ENCODE peak calls at places on chromosomes 6 and 20, in ten cellular contexts. A is CD8-positive, alpha-beta memory T cell; K is tibial artery; U is transverse colon; Y is IMR-90; G is effector memory CD4-positive, alpha-beta T cell; S is CD8-positive, alpha-beta T cell; X is AG04450; O is neural progenitor cell; N is HCT116. C is an unnamed sample. For H3K27me3, the result is how much of the 10 kb centered on the place peaks cover.

GRCh38 chr20:56160956-56161355 is 87.6 kb upstream of the MC3R start:
- DNase-seq in O (no peak), G (no peak), N (no peak), U (no peak), K (no peak), X (no peak), A (no peak), S (no peak), Y (no peak), C (no peak)

GRCh38 chr20:47263502-47264084 is 92.9 kb downstream of the ZMYND8 start:
- DNase-seq in N (no peak), X (no peak), Y (no peak), G (no peak), S (no peak), A (no peak), K (no peak), O (no peak), U (no peak), C (peak)

GRCh38 chr6:149081281-149081680 is 236.2 kb upstream of the TAB2 start:
- DNase-seq in Y (no peak), N (no peak), A (no peak), S (no peak), U (no peak), K (no peak), G (no peak), O (no peak), X (no peak), C (no peak)

GRCh38 chr6:126051739-126052138 is 65.4 kb downstream of the TRMT11 start:
- DNase-seq in X (no peak), S (no peak), Y (no peak), A (no peak), O (no peak), G (no peak), U (no peak), N (no peak), K (no peak), C (no peak)

GRCh38 chr6:32855467-32856174 is 1.6 kb downstream of the PSMB9 start:
- DNase-seq in S (no peak), Y (no peak), N (no peak), A (no peak), K (no peak), G (no peak), O (no peak), X (no peak), U (no peak), C (no peak)

GRCh38 chr6:25232478-25232877 is 46.7 kb upstream of the CARMIL1 start:
- DNase-seq in A (no peak), G (no peak), S (no peak), O (no peak), X (no peak), K (no peak), N (no peak), Y (no peak), U (no peak), C (peak)

GRCh38 chr6:2764610-2765165 is 505 bp upstream of the WRNIP1 start:
- DNase-seq in S (peak), G (peak), A (peak), K (no peak), N (no peak), Y (peak), O (peak), X (no peak), U (peak), C (peak)

GRCh38 chr6:127904160-127904559 is 3.3 kb upstream of the THEMIS start:
- DNase-seq in O (peak), S (no peak), N (no peak), G (no peak), U (no peak), Y (no peak), A (no peak), K (no peak), X (no peak), C (no peak)

GRCh38 chr6:168411793-168412192 is 29.2 kb upstream of the SMOC2 start:
- DNase-seq in K (no peak), O (no peak), X (no peak), N (no peak), Y (no peak), G (no peak), S (no peak), U (no peak), A (no peak), C (no peak)

GRCh38 chr6:163406320-163406719 is 8.2 kb upstream of the QKI start:
- DNase-seq in N (no peak), S (no peak), A (no peak), G (no peak), X (no peak), U (no peak), K (no peak), Y (no peak), O (no peak), C (no peak)

GRCh38 chr20:44342240-44342639 is 5.4 kb downstream of the R3HDML start:
- DNase-seq in X (no peak), Y (peak), O (no peak), N (no peak), U (no peak), G (no peak), S (no peak), K (no peak), A (no peak), C (no peak)

GRCh38 chr6:159490298-159490937 is 202.6 kb downstream of the SOD2 start:
- DNase-seq in X (no peak), N (no peak), A (no peak), U (peak), Y (no peak), G (no peak), K (no peak), O (no peak), S (no peak), C (no peak)

GRCh38 chr20:23857954-23858565 is 21.5 kb downstream of the CST5 start:
- DNase-seq in S (no peak), Y (no peak), G (no peak), A (no peak), K (no peak), U (no peak), O (peak), X (no peak), N (no peak), C (no peak)
- H3K27ac ChIP-seq in S (no peak), Y (no peak), G (no peak), A (no peak), K (no peak), U (no peak), O (no peak), X (no peak), N (no peak), C (no peak)

GRCh38 chr6:119873107-119873506 is 523.5 kb upstream of the MAN1A1 start:
- DNase-seq in G (no peak), S (no peak), U (no peak), Y (no peak), A (no peak), N (no peak), X (no peak), O (no peak), K (no peak), C (no peak)
- H3K27me3 ChIP-seq in G (under half), S (under half), U (under half), Y (under half), A (under half), N (under half), X (under half), O (under half), K (under half), C (under half)

GRCh38 chr20:2871111-2871465 is 2.2 kb upstream of the PTPRA start:
- DNase-seq in G (no peak), O (no peak), A (no peak), Y (peak), U (no peak), X (no peak), N (no peak), K (no peak), S (no peak), C (no peak)
- H3K27ac ChIP-seq in G (no peak), O (no peak), A (peak), Y (no peak), U (no peak), X (peak), N (peak), K (no peak), S (no peak), C (no peak)

GRCh38 chr20:37436527-37436926 is 84.5 kb upstream of the NNAT start:
- DNase-seq in X (no peak), A (no peak), O (no peak), S (no peak), N (no peak), U (no peak), G (no peak), K (no peak), Y (no peak), C (no peak)

GRCh38 chr20:37435607-37436006 is 85.4 kb upstream of the NNAT start:
- DNase-seq in N (no peak), K (no peak), G (no peak), X (no peak), O (no peak), S (no peak), A (no peak), U (no peak), Y (no peak), C (no peak)

GRCh38 chr20:37439223-37439933 is 81.7 kb upstream of the NNAT start:
- DNase-seq in N (no peak), X (no peak), S (no peak), U (no peak), Y (no peak), O (no peak), K (no peak), G (no peak), A (no peak), C (no peak)

GRCh38 chr20:37438464-37439222 is 82.4 kb upstream of the NNAT start:
- DNase-seq in G (no peak), Y (no peak), U (no peak), K (no peak), O (no peak), A (no peak), N (no peak), S (no peak), X (no peak), C (no peak)

DNA sequence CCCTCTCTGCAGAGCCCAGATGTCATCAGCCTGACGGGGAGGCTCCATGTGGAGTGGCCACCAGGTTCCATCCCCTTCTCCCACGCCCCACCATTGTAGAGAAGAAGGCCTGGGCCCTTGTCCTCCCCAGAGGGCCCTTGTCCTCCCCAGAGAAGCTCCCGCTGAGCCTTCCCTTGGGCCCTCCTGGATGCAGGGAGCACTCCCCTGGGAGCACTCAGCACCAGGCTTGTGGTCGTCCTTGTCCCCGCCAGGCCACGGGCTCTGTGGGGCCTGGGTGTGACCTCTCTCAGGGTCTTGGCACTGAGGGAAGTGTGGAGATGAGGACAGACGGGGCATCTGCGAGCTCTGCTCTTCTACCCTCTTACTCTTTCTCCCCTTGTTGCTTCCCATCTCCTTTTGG is 83.4 kb upstream of the NNAT start:
- DNase-seq in S (no peak), X (no peak), U (no peak), G (no peak), N (no peak), A (no peak), K (no peak), Y (no peak), O (no peak), C (no peak)
- H3K27me3 ChIP-seq in S (under half), X (under half), U (under half), G (under half), N (under half), A (under half), K (under half), Y (half or more), O (under half), C (under half)

GRCh38 chr6:139846538-139847321 is 472.3 kb upstream of the CITED2 start:
- DNase-seq in N (no peak), K (no peak), X (no peak), Y (no peak), U (peak), G (no peak), S (no peak), A (no peak), O (peak), C (no peak)
- H3K27ac ChIP-seq in N (no peak), K (no peak), X (no peak), Y (no peak), U (peak), G (no peak), S (no peak), A (no peak), O (no peak), C (no peak)

DNA sequence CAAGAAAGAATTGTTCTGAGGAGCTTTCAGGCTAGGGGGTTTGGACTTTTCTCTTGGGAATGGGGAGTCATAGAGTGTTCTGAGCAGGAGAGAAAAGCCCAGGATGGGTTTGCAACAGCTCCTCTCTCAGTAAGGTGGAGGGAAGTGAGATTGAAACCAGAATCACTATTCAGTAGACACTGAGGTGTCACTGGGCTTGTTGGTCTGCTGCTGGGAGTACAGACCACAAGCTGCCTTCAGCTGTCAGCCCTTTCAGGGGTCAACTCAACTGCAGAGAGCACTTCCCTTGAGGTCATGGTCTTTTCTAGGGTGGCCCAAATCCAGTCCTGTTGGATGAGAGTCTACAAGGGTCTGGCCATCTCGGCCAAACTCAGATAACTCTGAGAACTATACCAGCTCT is 12.9 kb upstream of the FOXA2 start:
- DNase-seq in A (no peak), O (no peak), S (no peak), G (no peak), U (no peak), Y (no peak), N (no peak), K (no peak), X (no peak), C (no peak)
- H3K27me3 ChIP-seq in A (under half), O (under half), S (under half), G (under half), U (under half), Y (under half), N (under half), K (under half), X (under half), C (under half)

DNA sequence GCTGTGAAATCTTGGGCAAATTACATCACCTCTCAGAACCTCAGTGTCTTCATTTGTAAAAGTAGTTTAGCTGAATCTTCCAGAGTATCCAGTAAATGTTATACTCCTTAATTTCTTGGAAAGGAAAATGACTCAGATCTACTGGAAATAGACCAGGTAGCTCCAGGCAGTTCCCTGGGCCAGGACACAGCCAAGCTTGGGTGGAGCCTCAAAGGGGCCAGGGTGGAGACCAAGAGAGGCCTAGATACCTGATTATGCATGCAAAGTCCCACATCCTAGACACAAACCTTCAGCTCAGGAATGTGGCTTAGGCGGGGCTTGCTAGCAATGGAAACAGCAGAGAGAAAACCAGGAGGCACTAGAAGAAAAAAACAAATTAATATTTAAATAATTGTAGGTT is 272.8 kb downstream of the MAFB start:
- DNase-seq in N (no peak), S (no peak), O (no peak), G (no peak), U (no peak), A (no peak), K (no peak), Y (no peak), X (no peak), C (no peak)
- H3K27ac ChIP-seq in N (no peak), S (no peak), O (no peak), G (no peak), U (no peak), A (no peak), K (no peak), Y (no peak), X (no peak), C (no peak)

DNA sequence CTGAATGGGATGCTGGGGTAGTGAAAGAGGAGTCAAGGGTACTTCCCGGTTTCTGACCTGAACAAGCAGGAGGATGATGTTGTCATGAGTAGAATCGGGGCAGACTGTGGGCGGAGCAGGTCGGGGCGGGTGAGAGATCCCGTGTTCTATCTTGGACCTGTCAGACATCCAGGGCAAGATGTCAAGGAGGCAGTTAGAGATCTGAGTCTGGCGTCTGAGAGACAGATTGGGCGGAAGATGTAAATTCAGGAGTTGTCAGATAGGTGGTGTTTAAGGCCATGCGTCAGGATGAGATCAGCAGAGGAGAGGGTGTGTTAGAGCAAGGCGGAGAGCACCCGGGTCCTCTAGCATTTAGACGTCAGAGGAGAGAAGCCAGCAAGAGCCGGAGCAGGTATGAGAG is 115.5 kb downstream of the DLGAP4 start:
- DNase-seq in O (no peak), G (no peak), A (no peak), U (no peak), Y (no peak), S (no peak), K (no peak), X (no peak), N (no peak), C (no peak)
- H3K27me3 ChIP-seq in O (under half), G (under half), A (under half), U (under half), Y (under half), S (under half), K (under half), X (under half), N (under half), C (under half)

GRCh38 chr6:105345506-105345905 is 57.4 kb downstream of the PREP start:
- DNase-seq in K (no peak), A (no peak), U (no peak), X (no peak), N (no peak), O (peak), S (no peak), Y (no peak), G (no peak), C (no peak)
- H3K27ac ChIP-seq in K (no peak), A (no peak), U (no peak), X (no peak), N (no peak), O (no peak), S (no peak), Y (peak), G (no peak), C (no peak)

C was measured in aorta.